ENCODE peak calls at places on chromosomes 5 and 9, in nine cellular contexts. A is amniotic stem cell, O is upper lobe of left lung, Z is NCI-H524, X is GM10248, F is posterior cingulate gyrus, H is H1, I is osteoblast, S is HEK293T. D is an unnamed sample.

GRCh38 chr5:33261305-33261704 is 179.5 kb upstream of the TARS1 start:
- DNase-seq in X (no peak), Z (no peak), F (no peak), A (no peak), S (no peak), I (no peak), O (no peak), H (no peak), D (no peak)

GRCh38 chr9:70466976-70467551 is 52.6 kb upstream of the KLF9 start:
- DNase-seq in S (no peak), Z (no peak), O (no peak), F (no peak), X (no peak), H (no peak), I (peak; percentile 93), A (no peak), D (peak; percentile 42)

GRCh38 chr9:127976498-127976897 is 4.3 kb downstream of the EEIG1 start:
- DNase-seq in F (no peak), X (no peak), O (no peak), I (peak; percentile 22), H (no peak), Z (peak; percentile 49), S (no peak), A (no peak), D (no peak)

GRCh38 chr5:178212241-178213002 is 8.1 kb downstream of the HNRNPAB start:
- DNase-seq in Z (no peak), A (no peak), H (no peak), F (no peak), X (no peak), I (no peak), O (no peak), S (no peak), D (no peak)

GRCh38 chr5:124880903-124881302 is 134.5 kb upstream of the ZNF608 start:
- DNase-seq in X (no peak), O (no peak), I (no peak), Z (no peak), S (no peak), A (no peak), F (no peak), H (no peak), D (no peak)

GRCh38 chr9:130535818-130536521 is 43.4 kb upstream of the FUBP3 start:
- DNase-seq in O (peak; percentile 74), F (peak; percentile 11), A (no peak), Z (peak; percentile 93), S (no peak), I (peak; percentile 90), X (no peak), H (no peak), D (no peak)

GRCh38 chr5:103476776-103477175 is 85.8 kb downstream of the NUDT12 start:
- DNase-seq in I (no peak), O (no peak), H (no peak), A (no peak), S (no peak), Z (no peak), F (no peak), X (no peak), D (no peak)

GRCh38 chr9:108784998-108785397 is 70.8 kb downstream of the ACTL7B start:
- DNase-seq in H (no peak), X (no peak), I (no peak), Z (no peak), F (no peak), O (no peak), A (no peak), S (no peak), D (no peak)

GRCh38 chr5:112228672-112229071 is 190.4 kb downstream of the EPB41L4A start:
- DNase-seq in X (no peak), I (peak; percentile 55), O (no peak), F (peak; percentile 6), Z (no peak), S (no peak), A (peak; percentile 13), H (no peak), D (no peak)

GRCh38 chr9:94568250-94568889 is 13.5 kb downstream of the PCAT7 start:
- DNase-seq in I (peak; percentile 67), H (no peak), O (no peak), X (no peak), A (no peak), S (no peak), Z (no peak), F (no peak), D (no peak)

GRCh38 chr5:146440870-146441495 is 6.2 kb upstream of the TCERG1 start:
- DNase-seq in I (no peak), A (no peak), S (no peak), X (no peak), Z (peak; percentile 48), O (no peak), F (no peak), H (no peak), D (no peak)

GRCh38 chr5:143244990-143245389 is 158.5 kb downstream of the NR3C1 start:
- DNase-seq in A (no peak), F (no peak), I (no peak), X (no peak), O (no peak), S (no peak), Z (peak; percentile 4), H (no peak), D (no peak)

GRCh38 chr9:79387091-79387490 is 184.7 kb upstream of the TLE4 start:
- DNase-seq in H (no peak), O (no peak), A (no peak), I (no peak), S (no peak), F (no peak), X (no peak), Z (no peak), D (no peak)

GRCh38 chr5:89374818-89375521 is 492.0 kb upstream of the MEF2C start:
- DNase-seq in Z (no peak), A (no peak), H (no peak), O (no peak), F (no peak), I (no peak), S (no peak), X (no peak), D (no peak)

GRCh38 chr5:72842816-72843215 is 26.4 kb downstream of the TNPO1 start:
- DNase-seq in I (peak; percentile 76), A (no peak), H (no peak), O (no peak), Z (no peak), X (no peak), F (no peak), S (no peak), D (peak; percentile 55)

GRCh38 chr5:40733439-40733838 is 22.3 kb downstream of the TTC33 start:
- DNase-seq in X (no peak), I (no peak), S (no peak), F (no peak), O (no peak), H (no peak), Z (no peak), A (no peak), D (no peak)

GRCh38 chr9:8346291-8346690 is 546.7 kb upstream of the DMAC1 start:
- DNase-seq in F (no peak), O (no peak), X (no peak), I (no peak), Z (no peak), S (no peak), H (no peak), A (no peak), D (no peak)

GRCh38 chr5:53411388-53411787 is 69.0 kb upstream of the FST start:
- DNase-seq in O (no peak), X (peak; percentile 27), Z (no peak), S (no peak), F (no peak), A (no peak), H (no peak), I (no peak), D (no peak)

GRCh38 chr5:122149691-122150090 is 20.3 kb downstream of the ZNF474 start:
- DNase-seq in X (no peak), A (no peak), I (no peak), S (no peak), F (no peak), H (no peak), Z (no peak), O (no peak), D (no peak)

GRCh38 chr9:127897194-127897692 is 2.2 kb downstream of the ST6GALNAC6 start:
- DNase-seq in S (peak; percentile 81), O (peak; percentile 88), X (peak; percentile 78), I (peak; percentile 97), Z (peak; percentile 33), F (peak; percentile 70), H (no peak), A (no peak), D (peak; percentile 87)

GRCh38 chr5:158384535-158385421 is 525.8 kb upstream of the CLINT1 start:
- DNase-seq in Z (no peak), S (no peak), I (peak; percentile 77), A (peak; percentile 95), H (no peak), F (no peak), O (no peak), X (no peak), D (peak; percentile 70)

GRCh38 chr5:82340799-82341198 is 62.6 kb upstream of the RPS23 start:
- DNase-seq in Z (no peak), O (no peak), X (no peak), I (no peak), F (no peak), H (no peak), A (no peak), S (no peak), D (no peak)

GRCh38 chr5:15524712-15525111 is 24.7 kb downstream of the FBXL7 start:
- DNase-seq in X (no peak), S (no peak), O (no peak), A (no peak), H (no peak), Z (no peak), I (no peak), F (no peak), D (no peak)

GRCh38 chr9:131678499-131679111 is 61.3 kb downstream of the RAPGEF1 start:
- DNase-seq in O (no peak), A (peak; percentile 81), Z (peak; percentile 69), X (peak; percentile 87), F (peak; percentile 28), I (peak; percentile 98), S (peak; percentile 62), H (no peak), D (peak; percentile 94)

GRCh38 chr9:93035821-93036351 is 22.6 kb upstream of the SUSD3 start:
- DNase-seq in Z (no peak), H (no peak), X (no peak), I (peak; percentile 83), A (no peak), F (no peak), O (no peak), S (no peak), D (peak; percentile 13)

D was measured in RKO.